ENCODE peak calls at places on chromosomes 6 and 20, in eight cellular contexts. L, H, M, T, G, D, F and P are unnamed samples.

GRCh38 chr6:112956696-112957525 is 609.8 kb downstream of the RFPL4B start:
- DNase-seq in L (no peak), H (no peak), M (no peak), T (no peak), G (peak), D (no peak), F (no peak), P (peak)

GRCh38 chr20:6282642-6283041 is 159.8 kb upstream of the FERMT1 start:
- DNase-seq in L (no peak), H (no peak), M (no peak), T (no peak), G (no peak), D (no peak), F (no peak), P (no peak)

GRCh38 chr6:125812394-125813231 is 21.9 kb downstream of the NCOA7 start:
- DNase-seq in L (peak), H (no peak), M (no peak), T (no peak), G (no peak), D (no peak), F (no peak), P (no peak)

GRCh38 chr20:51378171-51378928 is 164.2 kb downstream of the NFATC2 start:
- DNase-seq in L (no peak), H (no peak), M (no peak), T (no peak), G (no peak), D (no peak), F (no peak), P (no peak)

GRCh38 chr20:12113468-12114371 is 196.0 kb downstream of the BTBD3 start:
- DNase-seq in L (no peak), H (peak), M (no peak), T (no peak), G (no peak), D (no peak), F (no peak), P (no peak)

GRCh38 chr6:154156135-154156948 is 117.3 kb downstream of the OPRM1 start:
- DNase-seq in L (peak), H (peak), M (no peak), T (peak), G (peak), D (no peak), F (peak), P (no peak)

GRCh38 chr6:84028350-84028749 is 5.2 kb upstream of the MRAP2 start:
- DNase-seq in L (no peak), H (no peak), M (no peak), T (no peak), G (no peak), D (no peak), F (no peak), P (no peak)

GRCh38 chr6:111972714-111973678 is 80.9 kb upstream of the CCN6 start:
- DNase-seq in L (peak), H (no peak), M (peak), T (no peak), G (peak), D (no peak), F (peak), P (peak)

GRCh38 chr6:161242779-161243693 is 30.8 kb downstream of the AGPAT4 start:
- DNase-seq in L (no peak), H (no peak), M (no peak), T (no peak), G (no peak), D (no peak), F (no peak), P (no peak)

GRCh38 chr20:19045366-19045765 is 167.1 kb upstream of the SLC24A3 start:
- DNase-seq in L (no peak), H (no peak), M (no peak), T (no peak), G (no peak), D (no peak), F (no peak), P (no peak)

GRCh38 chr20:23142162-23143050 is 56.3 kb upstream of the CD93 start:
- DNase-seq in L (no peak), H (no peak), M (no peak), T (no peak), G (no peak), D (peak), F (no peak), P (no peak)
- H3K27ac ChIP-seq in L (peak), H (peak), M (peak), T (no peak), G (peak), D (peak), F (peak), P (no peak)

DNA sequence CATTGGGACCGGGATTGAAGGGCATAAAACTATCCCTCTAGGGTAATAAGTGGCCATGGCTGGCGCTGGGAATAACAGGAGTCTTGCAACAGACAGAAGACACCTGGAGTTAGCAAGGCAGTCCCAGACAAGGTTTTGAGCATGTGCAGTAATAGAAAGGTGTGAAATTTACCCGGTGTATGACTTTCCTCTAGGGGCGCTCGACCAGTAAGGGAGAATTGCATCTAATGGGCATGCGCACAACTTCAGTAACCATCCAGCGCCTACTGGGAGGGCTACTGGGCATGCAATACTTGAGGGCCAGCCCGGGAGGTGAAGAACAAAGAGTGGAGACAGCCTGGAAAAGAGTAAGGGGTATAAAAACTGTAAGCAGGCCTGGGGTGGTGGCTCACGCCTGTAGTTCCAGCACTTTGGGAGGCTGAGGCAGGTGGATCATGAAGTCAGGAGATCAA is 32.7 kb downstream of the SERPINB6 start:
- DNase-seq in L (peak), H (peak), M (no peak), T (peak), G (no peak), D (peak), F (peak), P (no peak)
- TF ChIP-seq CTCF in L (peak), H (no peak), M (no peak), T (peak), G (no peak), D (no peak), F (peak), P (no peak)

DNA sequence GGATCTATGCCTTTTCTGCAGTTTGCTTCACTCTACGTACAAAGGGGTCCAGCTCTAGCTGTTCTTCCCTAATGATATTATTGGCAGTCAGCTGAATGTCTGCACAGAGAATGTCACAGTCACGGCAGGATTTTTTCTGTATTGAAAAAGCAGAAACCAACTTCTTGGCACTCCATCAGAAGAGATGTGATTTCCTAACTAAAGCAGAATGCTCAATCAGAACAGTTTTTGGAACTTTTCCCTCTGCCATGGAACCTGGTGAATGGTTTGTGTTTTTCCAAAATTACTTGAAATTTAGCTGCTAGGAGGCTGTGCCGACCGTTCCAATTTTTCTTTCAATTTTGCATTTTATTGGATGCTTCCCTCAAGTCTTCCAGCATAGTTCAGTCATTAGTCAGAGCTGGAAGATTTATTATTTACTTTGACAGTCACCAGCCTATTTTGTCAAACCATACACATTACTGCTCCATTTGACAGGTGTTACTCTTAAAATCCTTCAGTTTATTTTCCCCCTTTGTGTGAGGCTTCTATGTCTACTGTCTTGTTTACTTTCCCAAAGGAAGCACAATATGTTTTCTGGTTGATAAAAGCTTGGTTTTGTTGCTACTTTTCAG is 259.6 kb upstream of the EPHA7 start:
- DNase-seq in L (no peak), H (no peak), M (no peak), T (no peak), G (no peak), D (no peak), F (no peak), P (no peak)
- TF ChIP-seq EP300 in L (no peak), H (no peak), M (no peak), T (no peak), G (no peak), D (no peak), F (no peak), P (no peak)

GRCh38 chr6:18235524-18235923 is 28.8 kb downstream of the DEK start:
- DNase-seq in L (no peak), H (no peak), M (no peak), T (no peak), G (no peak), D (no peak), F (no peak), P (no peak)
- H3K27ac ChIP-seq in L (no peak), H (no peak), M (no peak), T (no peak), G (no peak), D (no peak), F (no peak), P (no peak)

GRCh38 chr6:43095939-43096338 is 19.8 kb downstream of the PTK7 start:
- DNase-seq in L (no peak), H (no peak), M (no peak), T (no peak), G (no peak), D (no peak), F (no peak), P (no peak)
- TF ChIP-seq CTCF in L (no peak), H (no peak), M (no peak), T (no peak), G (no peak), D (no peak), F (no peak), P (no peak)

DNA sequence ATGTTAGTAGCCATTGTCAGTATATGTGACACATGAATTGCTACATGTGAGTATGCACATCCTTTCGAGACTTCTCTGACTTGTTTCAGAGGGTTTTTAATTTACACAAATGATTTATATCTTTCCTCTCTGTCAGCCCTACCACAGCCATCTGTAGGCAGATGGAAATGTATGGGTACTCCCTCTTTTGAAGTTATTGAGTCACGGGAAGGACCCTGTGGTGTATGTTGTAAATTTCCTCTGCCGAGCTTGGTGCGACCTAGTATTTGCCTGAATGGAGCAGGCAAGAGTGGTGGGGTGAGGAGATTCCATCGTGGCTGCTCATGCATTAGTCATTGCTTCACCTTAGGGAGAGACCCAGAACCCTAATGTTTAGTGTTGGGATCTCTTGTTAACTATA is 171.9 kb downstream of the JARID2 start:
- DNase-seq in L (no peak), H (no peak), M (no peak), T (no peak), G (no peak), D (no peak), F (no peak), P (no peak)
- TF ChIP-seq EP300 in L (no peak), H (no peak), M (no peak), T (no peak), G (no peak), D (no peak), F (no peak), P (no peak)

DNA sequence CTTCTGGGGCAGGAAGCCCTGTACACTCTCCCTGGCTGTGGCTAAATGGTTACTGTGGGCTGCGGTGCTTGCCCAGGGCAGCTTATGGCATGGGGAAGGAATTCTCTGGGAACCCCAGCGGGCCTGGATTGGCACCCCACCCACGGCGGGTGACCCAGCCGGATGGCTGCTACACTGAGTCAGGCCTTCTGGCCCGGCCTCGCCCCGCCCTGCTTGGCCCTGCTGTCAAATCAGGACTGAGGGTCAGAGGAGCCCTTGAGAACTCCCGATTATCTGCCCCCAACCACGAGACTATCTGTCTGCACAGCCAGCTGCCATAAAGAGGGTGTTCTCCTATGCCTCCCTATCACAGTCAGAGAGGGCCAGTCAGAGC is 7.3 kb upstream of the ITPR3 start:
- DNase-seq in L (no peak), H (peak), M (no peak), T (no peak), G (no peak), D (peak), F (peak), P (no peak)
- H3K27ac ChIP-seq in L (peak), H (peak), M (peak), T (peak), G (no peak), D (peak), F (no peak), P (no peak)